ENCODE peak calls at places on chromosomes 12 and 14, in nine cellular contexts. One of them, this sample, is unnamed.

GRCh38 chr12:75812341-75813018 is 219.1 kb downstream of the PHLDA1 start:
- DNase-seq in mucosa of descending colon: no peak
- DNase-seq in tibial nerve: no peak
- DNase-seq in HL-60: no peak
- DNase-seq in neural progenitor cell: peak; percentile 5
- DNase-seq in GM12864: no peak
- DNase-seq in right atrium auricular region: no peak
- DNase-seq in stomach: no peak
- DNase-seq in pancreas: no peak
- DNase-seq in this sample: no peak

GRCh38 chr12:85441740-85442139 is 161.7 kb downstream of the ALX1 start:
- DNase-seq in mucosa of descending colon: no peak
- DNase-seq in tibial nerve: no peak
- DNase-seq in HL-60: no peak
- DNase-seq in neural progenitor cell: peak; percentile 4
- DNase-seq in GM12864: no peak
- DNase-seq in right atrium auricular region: no peak
- DNase-seq in stomach: no peak
- DNase-seq in pancreas: no peak
- DNase-seq in this sample: no peak

GRCh38 chr12:130086777-130087176 is 75.5 kb upstream of the FZD10 start:
- DNase-seq in mucosa of descending colon: no peak
- DNase-seq in tibial nerve: no peak
- DNase-seq in HL-60: no peak
- DNase-seq in neural progenitor cell: no peak
- DNase-seq in GM12864: no peak
- DNase-seq in right atrium auricular region: no peak
- DNase-seq in stomach: no peak
- DNase-seq in pancreas: no peak
- DNase-seq in this sample: no peak

GRCh38 chr12:96108321-96108720 is 72.9 kb upstream of the LTA4H start:
- DNase-seq in mucosa of descending colon: peak; percentile 68
- DNase-seq in tibial nerve: no peak
- DNase-seq in HL-60: peak; percentile 78
- DNase-seq in neural progenitor cell: no peak
- DNase-seq in GM12864: no peak
- DNase-seq in right atrium auricular region: no peak
- DNase-seq in stomach: no peak
- DNase-seq in pancreas: no peak
- DNase-seq in this sample: no peak

GRCh38 chr12:117042171-117042809 is 56.9 kb downstream of the TESC start:
- DNase-seq in mucosa of descending colon: peak; percentile 41
- DNase-seq in tibial nerve: no peak
- DNase-seq in HL-60: no peak
- DNase-seq in neural progenitor cell: no peak
- DNase-seq in GM12864: no peak
- DNase-seq in right atrium auricular region: no peak
- DNase-seq in stomach: peak; percentile 73
- DNase-seq in pancreas: no peak
- DNase-seq in this sample: no peak

GRCh38 chr12:46483572-46484395 is 111.2 kb upstream of the SLC38A2 start:
- DNase-seq in mucosa of descending colon: no peak
- DNase-seq in tibial nerve: no peak
- DNase-seq in HL-60: no peak
- DNase-seq in neural progenitor cell: no peak
- DNase-seq in GM12864: no peak
- DNase-seq in right atrium auricular region: no peak
- DNase-seq in stomach: no peak
- DNase-seq in pancreas: no peak
- DNase-seq in this sample: no peak

GRCh38 chr14:94056579-94057308 is 24.3 kb downstream of the DDX24 start:
- DNase-seq in mucosa of descending colon: no peak
- DNase-seq in tibial nerve: no peak
- DNase-seq in HL-60: no peak
- DNase-seq in neural progenitor cell: no peak
- DNase-seq in GM12864: peak; percentile 30
- DNase-seq in right atrium auricular region: peak; percentile 11
- DNase-seq in stomach: no peak
- DNase-seq in pancreas: no peak
- DNase-seq in this sample: no peak

GRCh38 chr14:64654072-64654899 is 49.9 kb upstream of the PLEKHG3 start:
- DNase-seq in mucosa of descending colon: no peak
- DNase-seq in tibial nerve: no peak
- DNase-seq in HL-60: peak; percentile 21
- DNase-seq in neural progenitor cell: no peak
- DNase-seq in GM12864: no peak
- DNase-seq in right atrium auricular region: no peak
- DNase-seq in stomach: no peak
- DNase-seq in pancreas: no peak
- DNase-seq in this sample: peak; percentile 73

GRCh38 chr12:132174015-132174660 is 29.9 kb downstream of the NOC4L start:
- DNase-seq in mucosa of descending colon: peak; percentile 34
- DNase-seq in tibial nerve: no peak
- DNase-seq in HL-60: no peak
- DNase-seq in neural progenitor cell: no peak
- DNase-seq in GM12864: no peak
- DNase-seq in right atrium auricular region: no peak
- DNase-seq in stomach: no peak
- DNase-seq in pancreas: no peak
- DNase-seq in this sample: no peak

GRCh38 chr12:114920828-114921579 is 237.0 kb upstream of the TBX3 start:
- DNase-seq in mucosa of descending colon: no peak
- DNase-seq in tibial nerve: no peak
- DNase-seq in HL-60: no peak
- DNase-seq in neural progenitor cell: no peak
- DNase-seq in GM12864: no peak
- DNase-seq in right atrium auricular region: no peak
- DNase-seq in stomach: no peak
- DNase-seq in pancreas: no peak
- DNase-seq in this sample: no peak

GRCh38 chr14:65219353-65219752 is 117.0 kb upstream of the MAX start:
- DNase-seq in mucosa of descending colon: no peak
- DNase-seq in tibial nerve: no peak
- DNase-seq in HL-60: no peak
- DNase-seq in neural progenitor cell: no peak
- DNase-seq in GM12864: no peak
- DNase-seq in right atrium auricular region: no peak
- DNase-seq in stomach: no peak
- DNase-seq in pancreas: no peak
- DNase-seq in this sample: no peak

GRCh38 chr12:131114942-131115584 is 161.4 kb downstream of the ADGRD1 start:
- DNase-seq in mucosa of descending colon: peak; percentile 29
- DNase-seq in tibial nerve: no peak
- DNase-seq in HL-60: no peak
- DNase-seq in neural progenitor cell: no peak
- DNase-seq in GM12864: no peak
- DNase-seq in right atrium auricular region: no peak
- DNase-seq in stomach: no peak
- DNase-seq in pancreas: peak; percentile 24
- DNase-seq in this sample: no peak

GRCh38 chr12:41629606-41630005 is 441.5 kb downstream of the PDZRN4 start:
- DNase-seq in mucosa of descending colon: no peak
- DNase-seq in tibial nerve: no peak
- DNase-seq in HL-60: no peak
- DNase-seq in neural progenitor cell: no peak
- DNase-seq in GM12864: no peak
- DNase-seq in right atrium auricular region: no peak
- DNase-seq in stomach: no peak
- DNase-seq in pancreas: no peak
- DNase-seq in this sample: no peak

GRCh38 chr12:51951843-51952722 is 584 bp downstream of the ACVR1B start:
- DNase-seq in mucosa of descending colon: peak; percentile 69
- DNase-seq in tibial nerve: peak; percentile 23
- DNase-seq in HL-60: no peak
- DNase-seq in neural progenitor cell: peak; percentile 75
- DNase-seq in GM12864: no peak
- DNase-seq in right atrium auricular region: peak; percentile 65
- DNase-seq in stomach: no peak
- DNase-seq in pancreas: peak; percentile 72
- DNase-seq in this sample: no peak

DNA sequence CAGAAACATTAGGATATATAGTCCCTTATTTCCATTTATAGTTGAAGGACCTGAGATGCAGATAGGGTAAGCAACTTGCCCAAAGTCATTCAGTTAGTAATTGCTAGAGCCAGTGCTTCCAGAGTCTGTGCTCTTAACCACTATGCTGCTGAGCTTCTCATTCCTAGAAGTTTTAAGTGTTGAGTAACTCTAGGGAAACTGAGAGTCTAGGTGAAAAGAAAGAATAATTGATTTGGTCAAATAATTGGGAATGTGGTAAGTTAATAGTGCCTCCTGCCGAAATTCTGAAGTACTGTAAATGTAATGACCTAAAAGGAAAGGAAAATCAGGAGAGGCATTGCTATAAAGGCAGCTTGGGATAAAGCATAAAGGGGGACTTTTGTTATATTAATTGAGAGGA is 14.1 kb downstream of the PYROXD1 start:
- DNase-seq in mucosa of descending colon: no peak
- DNase-seq in tibial nerve: no peak
- DNase-seq in HL-60: no peak
- DNase-seq in neural progenitor cell: no peak
- DNase-seq in GM12864: no peak
- DNase-seq in right atrium auricular region: no peak
- DNase-seq in stomach: no peak
- DNase-seq in pancreas: no peak
- DNase-seq in this sample: peak; percentile 46
- TF ChIP-seq CTCF in mucosa of descending colon: no peak
- TF ChIP-seq CTCF in tibial nerve: no peak
- TF ChIP-seq CTCF in HL-60: no peak
- TF ChIP-seq CTCF in neural progenitor cell: peak; percentile 48
- TF ChIP-seq CTCF in GM12864: no peak
- TF ChIP-seq CTCF in right atrium auricular region: no peak
- TF ChIP-seq CTCF in stomach: no peak
- TF ChIP-seq CTCF in pancreas: no peak
- TF ChIP-seq CTCF in this sample: peak; percentile 52

DNA sequence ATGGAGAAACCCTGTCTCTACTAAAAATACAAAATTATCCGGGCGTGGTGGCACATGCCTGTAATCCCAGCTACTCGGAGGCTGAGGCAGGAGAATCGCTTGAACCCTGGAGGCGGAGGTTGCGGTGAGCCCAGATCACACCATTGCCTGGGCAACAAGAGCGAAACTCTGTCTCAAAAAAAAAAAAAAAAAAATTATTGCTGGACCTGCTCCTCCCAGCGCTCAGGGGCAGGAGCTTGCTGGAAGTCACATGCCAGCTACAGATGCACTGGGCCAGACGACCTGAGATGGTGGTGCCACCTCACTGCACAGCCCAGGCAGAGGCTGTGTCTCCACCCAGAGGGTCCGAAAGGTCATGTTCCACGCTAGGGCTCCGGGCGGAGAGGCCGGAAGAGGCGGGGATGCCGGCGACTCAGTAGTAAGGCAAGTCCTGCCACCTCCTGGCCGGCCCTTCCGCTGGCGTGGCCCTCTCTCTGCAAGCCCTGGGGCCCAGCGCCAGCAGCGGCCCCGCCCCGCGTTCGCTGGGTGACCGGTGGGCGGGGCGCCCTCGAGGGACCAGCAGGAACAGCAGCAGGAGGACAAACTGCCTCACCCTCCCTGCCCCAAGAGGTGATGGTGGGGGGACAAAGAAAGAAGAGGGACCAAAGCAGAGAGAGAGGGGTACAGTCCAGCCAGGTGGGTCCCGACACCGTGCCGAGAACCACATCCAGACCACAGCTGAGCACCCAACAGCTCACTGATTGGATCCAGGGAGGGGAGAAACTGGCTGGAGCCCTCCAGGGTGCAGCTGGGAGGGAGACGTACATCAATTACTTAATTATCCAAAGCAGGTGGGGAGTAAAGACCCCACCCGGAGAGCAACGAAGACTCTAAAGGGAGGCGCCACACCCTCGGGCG is 3.6 kb upstream of the RHOF start:
- DNase-seq in mucosa of descending colon: peak; percentile 98
- DNase-seq in tibial nerve: peak; percentile 94
- DNase-seq in HL-60: no peak
- DNase-seq in neural progenitor cell: peak; percentile 95
- DNase-seq in GM12864: no peak
- DNase-seq in right atrium auricular region: peak; percentile 97
- DNase-seq in stomach: peak; percentile 98
- DNase-seq in pancreas: peak; percentile 97
- DNase-seq in this sample: peak; percentile 93
- H3K4me3 ChIP-seq in mucosa of descending colon: no peak overlapping the region
- H3K4me3 ChIP-seq in tibial nerve: peak overlapping the region; percentile 66
- H3K4me3 ChIP-seq in HL-60: no peak overlapping the region
- H3K4me3 ChIP-seq in neural progenitor cell: peak overlapping the region; percentile 6
- H3K4me3 ChIP-seq in GM12864: no peak overlapping the region
- H3K4me3 ChIP-seq in right atrium auricular region: peak overlapping the region; percentile 73
- H3K4me3 ChIP-seq in stomach: peak overlapping the region; percentile 22
- H3K4me3 ChIP-seq in pancreas: peak overlapping the region; percentile 65
- H3K4me3 ChIP-seq in this sample: peak overlapping the region; percentile 65

GRCh38 chr12:31750747-31751039 is 21.9 kb upstream of the AMN1 start:
- DNase-seq in mucosa of descending colon: no peak
- DNase-seq in tibial nerve: no peak
- DNase-seq in HL-60: no peak
- DNase-seq in neural progenitor cell: no peak
- DNase-seq in GM12864: no peak
- DNase-seq in right atrium auricular region: no peak
- DNase-seq in stomach: no peak
- DNase-seq in pancreas: no peak
- DNase-seq in this sample: no peak

GRCh38 chr12:31756977-31757420 is 28.2 kb upstream of the AMN1 start:
- DNase-seq in mucosa of descending colon: no peak
- DNase-seq in tibial nerve: no peak
- DNase-seq in HL-60: no peak
- DNase-seq in neural progenitor cell: no peak
- DNase-seq in GM12864: no peak
- DNase-seq in right atrium auricular region: no peak
- DNase-seq in stomach: peak; percentile 36
- DNase-seq in pancreas: no peak
- DNase-seq in this sample: no peak

GRCh38 chr12:31749024-31749704 is 20.3 kb upstream of the AMN1 start:
- DNase-seq in mucosa of descending colon: no peak
- DNase-seq in tibial nerve: no peak
- DNase-seq in HL-60: peak; percentile 100
- DNase-seq in neural progenitor cell: no peak
- DNase-seq in GM12864: peak; percentile 99
- DNase-seq in right atrium auricular region: peak; percentile 67
- DNase-seq in stomach: peak; percentile 87
- DNase-seq in pancreas: no peak
- DNase-seq in this sample: peak; percentile 99

GRCh38 chr12:31752450-31752849 is 23.6 kb upstream of the AMN1 start:
- DNase-seq in mucosa of descending colon: no peak
- DNase-seq in tibial nerve: no peak
- DNase-seq in HL-60: no peak
- DNase-seq in neural progenitor cell: no peak
- DNase-seq in GM12864: no peak
- DNase-seq in right atrium auricular region: no peak
- DNase-seq in stomach: no peak
- DNase-seq in pancreas: no peak
- DNase-seq in this sample: no peak
- TF ChIP-seq CTCF in mucosa of descending colon: no peak
- TF ChIP-seq CTCF in tibial nerve: no peak
- TF ChIP-seq CTCF in HL-60: no peak
- TF ChIP-seq CTCF in neural progenitor cell: no peak
- TF ChIP-seq CTCF in GM12864: no peak
- TF ChIP-seq CTCF in right atrium auricular region: no peak
- TF ChIP-seq CTCF in stomach: no peak
- TF ChIP-seq CTCF in pancreas: no peak
- TF ChIP-seq CTCF in this sample: no peak

DNA sequence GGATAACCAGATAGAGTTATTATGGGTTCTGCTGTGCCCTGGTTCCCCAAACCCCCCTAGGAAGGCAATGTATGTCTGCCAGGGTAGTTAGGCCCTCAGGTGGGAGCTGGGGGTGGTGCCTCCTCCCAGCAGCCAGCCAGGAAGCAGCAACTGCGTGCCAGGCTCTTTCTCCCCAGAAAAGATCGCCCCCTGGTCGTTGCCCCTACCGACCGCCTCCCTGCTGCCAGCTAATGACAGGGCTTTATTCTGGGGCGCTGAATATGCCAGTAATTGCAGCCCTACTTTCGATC is 36.3 kb downstream of the IQSEC3 start:
- DNase-seq in mucosa of descending colon: no peak
- DNase-seq in tibial nerve: no peak
- DNase-seq in HL-60: no peak
- DNase-seq in neural progenitor cell: no peak
- DNase-seq in GM12864: no peak
- DNase-seq in right atrium auricular region: no peak
- DNase-seq in stomach: no peak
- DNase-seq in pancreas: no peak
- DNase-seq in this sample: no peak
- H3K4me3 ChIP-seq in mucosa of descending colon: no peak overlapping the region
- H3K4me3 ChIP-seq in tibial nerve: no peak overlapping the region
- H3K4me3 ChIP-seq in HL-60: no peak overlapping the region
- H3K4me3 ChIP-seq in neural progenitor cell: peak overlapping the region; percentile 31
- H3K4me3 ChIP-seq in GM12864: no peak overlapping the region
- H3K4me3 ChIP-seq in right atrium auricular region: no peak overlapping the region
- H3K4me3 ChIP-seq in stomach: no peak overlapping the region
- H3K4me3 ChIP-seq in pancreas: no peak overlapping the region
- H3K4me3 ChIP-seq in this sample: no peak overlapping the region

This sample was measured in epithelial cell of proximal tubule.